ENCODE peak calls at places on chromosomes 7 and 10, in six cellular contexts. A is HuH-7.5, I is HTR-8/SVneo, S is MV-4-11, P is GM12891, N is fibroblast of the aortic adventitia. M is an unnamed sample.

GRCh38 chr7:26078437-26079362 is 73.3 kb upstream of the NFE2L3 start:
- DNase-seq in S (peak), N (no peak), A (peak), P (peak), I (peak), M (peak)

GRCh38 chr10:130169136-130169888 is 33.1 kb downstream of the GLRX3 start:
- DNase-seq in P (no peak), A (no peak), S (no peak), I (no peak), N (no peak), M (no peak)

GRCh38 chr7:100413889-100414288 is 14.6 kb downstream of the ZCWPW1 start:
- DNase-seq in N (no peak), A (no peak), P (no peak), I (no peak), S (no peak), M (no peak)

GRCh38 chr10:21810582-21811244 is 192.8 kb downstream of the DNAJC1 start:
- DNase-seq in N (no peak), S (no peak), A (no peak), P (no peak), I (no peak), M (no peak)

GRCh38 chr10:101489355-101489754 is 98.7 kb downstream of the POLL start:
- DNase-seq in N (no peak), P (no peak), I (peak), S (peak), A (no peak), M (peak)

GRCh38 chr10:95458014-95458413 is 103.2 kb downstream of the SORBS1 start:
- DNase-seq in S (no peak), N (no peak), P (no peak), A (no peak), I (no peak), M (peak)

GRCh38 chr7:49852619-49853462 is 79.4 kb downstream of the VWC2 start:
- DNase-seq in S (peak), A (peak), I (peak), P (peak), N (peak), M (peak)

GRCh38 chr7:131843862-131844261 is 287.4 kb upstream of the PODXL start:
- DNase-seq in N (peak), S (no peak), P (no peak), I (no peak), A (no peak), M (no peak)

GRCh38 chr7:120395526-120396019 is 122.6 kb downstream of the KCND2 start:
- DNase-seq in P (no peak), A (no peak), S (no peak), I (no peak), N (no peak), M (no peak)

GRCh38 chr10:33863347-33863746 is 528.9 kb upstream of the NRP1 start:
- DNase-seq in N (no peak), P (no peak), S (no peak), A (no peak), I (no peak), M (no peak)

GRCh38 chr10:109591631-109592030 is 331.7 kb downstream of the XPNPEP1 start:
- DNase-seq in P (no peak), I (no peak), A (no peak), S (no peak), N (no peak), M (no peak)

GRCh38 chr7:157339777-157340677 is 3.2 kb downstream of the DNAJB6 start:
- DNase-seq in I (peak), P (no peak), N (peak), S (peak), A (peak), M (peak)

GRCh38 chr7:20331912-20332317 is 1.2 kb downstream of the ITGB8 start:
- DNase-seq in P (no peak), N (no peak), S (no peak), A (no peak), I (no peak), M (no peak)

GRCh38 chr7:100087055-100087750 is 1.6 kb upstream of the COPS6 start:
- DNase-seq in N (peak), P (no peak), I (peak), S (no peak), A (no peak), M (no peak)

GRCh38 chr10:121904888-121905287 is 22.9 kb downstream of the ATE1 start:
- DNase-seq in N (no peak), P (no peak), I (no peak), A (no peak), S (no peak), M (peak)

GRCh38 chr7:17362439-17363095 is 64.1 kb downstream of the AHR start:
- DNase-seq in S (peak), N (peak), I (no peak), P (no peak), A (no peak), M (no peak)